ENCODE peak calls at places on chromosomes 12 and 14, in five cellular contexts. N is K562, K is H1, I is HepG2, V is IMR-90. B is an unnamed sample.

GRCh38 chr14:80781968-80782367 is 159.6 kb downstream of the CEP128 start:
- DNase-seq in N (no peak), K (no peak), I (no peak), V (peak), B (no peak)

GRCh38 chr14:90848944-90849731 is 32.9 kb upstream of the TTC7B start:
- DNase-seq in N (peak), V (peak), K (no peak), I (peak), B (no peak)

GRCh38 chr14:76091036-76091435 is 60.7 kb upstream of the GPATCH2L start:
- DNase-seq in K (no peak), I (peak), V (no peak), N (peak), B (no peak)

GRCh38 chr12:64998327-64999156 is 122.6 kb downstream of the WIF1 start:
- DNase-seq in I (peak), V (no peak), N (no peak), K (no peak), B (no peak)

GRCh38 chr14:55038708-55039107 is 11.7 kb downstream of the SOCS4 start:
- DNase-seq in I (no peak), V (no peak), N (no peak), K (no peak), B (no peak)

GRCh38 chr14:80560800-80561199 is 349.5 kb upstream of the DIO2 start:
- DNase-seq in N (no peak), K (no peak), V (no peak), I (no peak), B (no peak)

GRCh38 chr12:114684098-114684869 is at the start of gene TBX3:
- DNase-seq in K (peak), V (peak), N (peak), I (peak), B (peak)

GRCh38 chr14:29243355-29243754 is 476.8 kb downstream of the FOXG1 start:
- DNase-seq in I (no peak), K (no peak), N (no peak), V (peak), B (no peak)

GRCh38 chr12:126989532-126989931 is 1277.4 kb upstream of the TMEM132C start:
- DNase-seq in I (no peak), K (no peak), V (no peak), N (no peak), B (no peak)

GRCh38 chr12:106106892-106107291 is 31.9 kb downstream of the NUAK1 start:
- DNase-seq in I (no peak), N (no peak), K (no peak), V (peak), B (peak)

GRCh38 chr12:113135178-113136127 is at the start of gene RASAL1:
- DNase-seq in K (peak), N (peak), I (peak), V (no peak), B (peak)

GRCh38 chr14:28635387-28635786 is 131.2 kb upstream of the FOXG1 start:
- DNase-seq in V (peak), K (no peak), N (peak), I (peak), B (peak)

GRCh38 chr12:51760231-51760630 is 88.3 kb downstream of the FIGNL2 start:
- DNase-seq in I (no peak), N (no peak), V (no peak), K (no peak), B (no peak)

GRCh38 chr12:50505386-50505827 is 622 bp downstream of the DIP2B start:
- DNase-seq in N (peak), V (no peak), K (no peak), I (no peak), B (no peak)

GRCh38 chr12:14454098-14454907 is 88.8 kb downstream of the ATF7IP start:
- DNase-seq in K (peak), V (peak), N (peak), I (peak), B (peak)

GRCh38 chr12:64782181-64782580 is 23.0 kb upstream of the GNS start:
- DNase-seq in V (no peak), I (no peak), N (no peak), K (no peak), B (no peak)

GRCh38 chr12:91203610-91204009 is 21.0 kb upstream of the DCN start:
- DNase-seq in N (no peak), V (no peak), K (no peak), I (no peak), B (no peak)

GRCh38 chr12:95548056-95548538 is 3.2 kb downstream of the USP44 start:
- DNase-seq in V (no peak), N (peak), I (no peak), K (no peak), B (no peak)

GRCh38 chr14:94009767-94010166 is 12.7 kb downstream of the CCDC197 start:
- DNase-seq in V (peak), I (no peak), N (no peak), K (no peak), B (no peak)

GRCh38 chr14:104130974-104131651 is 7.3 kb upstream of the KIF26A start:
- DNase-seq in I (peak), K (no peak), V (peak), N (no peak), B (peak)

GRCh38 chr12:16346931-16347330 is 514 bp upstream of the MGST1 start:
- DNase-seq in I (peak), N (no peak), K (no peak), V (no peak), B (peak)

GRCh38 chr12:32273712-32274111 is 125.6 kb upstream of the FGD4 start:
- DNase-seq in I (no peak), N (peak), K (no peak), V (no peak), B (no peak)

GRCh38 chr12:123983822-123984485 is 10.9 kb downstream of the ZNF664 start:
- DNase-seq in N (peak), K (no peak), I (peak), V (peak), B (peak)

GRCh38 chr12:64560395-64561301 is 49.6 kb upstream of the RASSF3 start:
- DNase-seq in V (peak), K (no peak), N (no peak), I (no peak), B (peak)

GRCh38 chr12:2168808-2169207 is 116.0 kb downstream of the CACNA1C start:
- DNase-seq in V (peak), I (peak), N (no peak), K (no peak), B (no peak)

GRCh38 chr14:104149617-104150141 is 11.3 kb downstream of the KIF26A start:
- DNase-seq in K (no peak), V (no peak), I (no peak), N (no peak), B (no peak)

GRCh38 chr12:133058203-133059125 is 21.2 kb downstream of the ZNF84 start:
- DNase-seq in I (no peak), K (no peak), V (peak), N (no peak), B (peak)

GRCh38 chr12:84411031-84411430 is 501.6 kb downstream of the SLC6A15 start:
- DNase-seq in N (no peak), K (no peak), V (no peak), I (no peak), B (no peak)

GRCh38 chr14:102829106-102829505 is 51.9 kb downstream of the TRAF3 start:
- DNase-seq in K (no peak), V (peak), N (no peak), I (no peak), B (no peak)

GRCh38 chr12:31728289-31728916 is 418 bp downstream of the AMN1 start:
- DNase-seq in I (no peak), V (no peak), K (no peak), N (peak), B (peak)

GRCh38 chr14:95482967-95483842 is 33.2 kb downstream of the SYNE3 start:
- DNase-seq in I (peak), N (no peak), V (peak), K (no peak), B (peak)

GRCh38 chr12:105317942-105318614 is 12.4 kb upstream of the C12orf75 start:
- DNase-seq in K (no peak), N (no peak), V (no peak), I (peak), B (no peak)

GRCh38 chr14:74548881-74549280 is 55.3 kb downstream of the ISCA2 start:
- DNase-seq in I (no peak), N (no peak), K (no peak), V (peak), B (no peak)

GRCh38 chr12:5511644-5512584 is 80.0 kb downstream of the NTF3 start:
- DNase-seq in I (no peak), V (peak), K (no peak), N (peak), B (peak)

GRCh38 chr14:104106471-104106991 is 21.0 kb downstream of the ASPG start:
- DNase-seq in N (no peak), I (no peak), K (no peak), V (no peak), B (no peak)

GRCh38 chr14:92572050-92572449 is 58.5 kb downstream of the RIN3 start:
- DNase-seq in V (no peak), I (no peak), K (no peak), N (no peak), B (no peak)

DNA sequence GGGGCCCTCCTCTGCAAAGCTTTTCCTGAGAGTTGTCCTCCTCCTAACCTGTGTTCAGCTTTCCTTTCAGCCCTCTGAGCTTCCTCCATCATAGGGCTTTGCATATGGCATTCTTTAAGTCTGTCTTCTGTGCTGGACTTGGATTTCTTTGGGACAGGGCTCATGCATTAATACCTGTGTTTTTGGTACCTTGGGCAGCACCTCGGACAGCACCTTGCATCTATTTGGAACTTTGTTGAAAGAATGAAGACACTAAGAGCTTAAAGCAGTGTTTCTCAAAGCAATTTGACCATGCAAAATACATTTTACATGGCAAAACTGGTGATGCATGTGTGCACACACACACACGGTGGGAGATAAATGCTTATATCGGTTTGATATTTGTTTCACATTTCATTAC is 115.0 kb upstream of the SRRM4 start:
- DNase-seq in V (no peak), I (no peak), N (no peak), K (no peak), B (no peak)
- TF ChIP-seq MAFK in V (no peak), I (no peak), N (no peak), K (no peak), B (no peak)

GRCh38 chr14:85217412-85217811 is 312.5 kb upstream of the FLRT2 start:
- DNase-seq in I (no peak), V (peak), N (no peak), K (no peak), B (no peak)

GRCh38 chr14:85218982-85219381 is 311.0 kb upstream of the FLRT2 start:
- DNase-seq in N (no peak), I (no peak), K (no peak), V (no peak), B (no peak)

DNA sequence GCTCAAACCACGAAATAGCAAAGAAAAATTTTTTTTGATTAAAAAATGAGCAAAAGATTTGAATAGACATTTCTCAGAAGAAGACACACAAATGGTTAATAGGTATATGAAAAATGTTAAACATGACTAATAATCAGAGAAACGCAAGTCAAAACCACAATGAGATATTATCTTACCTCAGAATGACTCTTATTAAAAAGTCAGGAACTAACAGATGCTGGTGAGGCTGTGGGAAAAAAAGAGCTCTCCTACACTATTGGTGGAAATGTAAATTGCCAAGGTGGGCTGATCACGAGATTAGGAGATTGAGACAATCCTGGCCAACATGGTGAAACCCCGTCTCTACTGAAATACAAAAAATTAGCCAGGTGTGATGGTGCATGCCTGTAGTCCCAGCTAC is 315.5 kb upstream of the FLRT2 start:
- DNase-seq in K (no peak), N (no peak), I (no peak), V (peak), B (no peak)
- TF ChIP-seq MAFK in K (no peak), N (no peak), I (no peak), V (no peak), B (no peak)

GRCh38 chr12:75889214-75889613 is 142.4 kb downstream of the PHLDA1 start:
- DNase-seq in V (no peak), N (no peak), K (no peak), I (no peak), B (no peak)

GRCh38 chr12:75890141-75890540 is 141.4 kb downstream of the PHLDA1 start:
- DNase-seq in K (no peak), I (no peak), V (peak), N (no peak), B (no peak)

GRCh38 chr12:75888398-75888797 is 143.2 kb downstream of the PHLDA1 start:
- DNase-seq in K (no peak), V (no peak), N (no peak), I (no peak), B (no peak)

GRCh38 chr12:75890660-75891059 is 140.9 kb downstream of the PHLDA1 start:
- DNase-seq in K (no peak), I (no peak), N (no peak), V (no peak), B (no peak)

GRCh38 chr12:75887979-75888378 is 143.6 kb downstream of the PHLDA1 start:
- DNase-seq in V (no peak), N (peak), I (no peak), K (no peak), B (no peak)
- TF ChIP-seq MAFK in V (no peak), N (no peak), I (no peak), K (no peak), B (no peak)

DNA sequence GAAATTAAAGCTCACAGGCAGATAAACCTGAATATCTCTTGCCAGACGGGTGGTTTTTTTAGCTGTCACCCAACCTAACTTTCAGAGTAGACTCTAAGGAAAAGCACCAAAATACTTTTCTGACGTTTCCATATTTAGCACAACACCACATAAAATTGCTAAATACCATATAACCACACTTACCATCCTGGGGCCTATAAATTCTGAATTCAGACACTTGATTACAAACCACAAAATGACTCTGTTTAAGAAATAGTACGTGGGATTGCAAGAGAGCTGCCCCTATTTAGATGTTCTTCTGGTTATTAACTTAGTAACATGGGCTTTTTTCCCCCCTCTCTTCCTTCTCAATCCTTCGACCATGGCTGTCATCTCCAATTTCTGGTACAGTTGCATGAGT is 287.8 kb downstream of the BMP4 start:
- DNase-seq in N (no peak), V (peak), I (no peak), K (no peak), B (no peak)
- TF ChIP-seq MAFK in N (no peak), V (no peak), I (no peak), K (no peak), B (no peak)